ENCODE peak calls at places on chromosomes 12 and 14, in eight cellular contexts. M, P, T, Y, U, S, D and I are unnamed samples.

GRCh38 chr12:57609091-57609780 is 2.0 kb upstream of the ARHGEF25 start:
- DNase-seq in P (no peak), M (no peak), U (no peak), T (no peak), Y (no peak), D (no peak), S (no peak), I (no peak)

GRCh38 chr12:52389313-52390207 is 4.1 kb upstream of the KRT84 start:
- DNase-seq in P (no peak), Y (no peak), D (no peak), M (no peak), U (peak), T (no peak), S (no peak), I (no peak)

GRCh38 chr14:56657604-56658003 is 78.0 kb downstream of the TMEM260 start:
- DNase-seq in S (no peak), P (no peak), U (no peak), M (no peak), Y (no peak), D (no peak), T (no peak), I (no peak)

GRCh38 chr14:25113394-25113793 is 63.4 kb upstream of the STXBP6 start:
- DNase-seq in D (no peak), M (no peak), U (no peak), P (no peak), S (no peak), T (no peak), Y (no peak), I (no peak)

GRCh38 chr12:113190761-113191160 is 5.2 kb downstream of the RITA1 start:
- DNase-seq in T (no peak), D (no peak), M (no peak), S (no peak), Y (no peak), P (peak), U (peak), I (no peak)

GRCh38 chr12:33248364-33248763 is 191.3 kb downstream of the SYT10 start:
- DNase-seq in U (no peak), M (no peak), T (no peak), S (no peak), Y (no peak), P (no peak), D (no peak), I (no peak)

GRCh38 chr12:132424811-132425210 is 65.1 kb upstream of the FBRSL1 start:
- DNase-seq in T (no peak), U (no peak), S (no peak), M (no peak), D (no peak), Y (no peak), P (no peak), I (no peak)

GRCh38 chr12:70892593-70892992 is 27.9 kb downstream of the PTPRR start:
- DNase-seq in U (no peak), M (no peak), Y (no peak), D (no peak), S (no peak), P (no peak), T (no peak), I (no peak)

GRCh38 chr12:126248871-126249403 is 1183.7 kb downstream of the AACS start:
- DNase-seq in U (no peak), Y (no peak), S (no peak), M (no peak), T (no peak), D (no peak), P (no peak), I (no peak)

GRCh38 chr14:101110729-101111619 is 207.5 kb upstream of the RTL1 start:
- DNase-seq in T (no peak), D (peak), Y (no peak), P (no peak), S (no peak), M (peak), U (no peak), I (no peak)

GRCh38 chr12:21456291-21456780 is 18.9 kb downstream of the PYROXD1 start:
- DNase-seq in Y (no peak), U (no peak), T (no peak), P (no peak), M (no peak), S (peak), D (no peak), I (no peak)

GRCh38 chr14:30990766-30991165 is 34.7 kb upstream of the AP4S1 start:
- DNase-seq in Y (no peak), S (no peak), M (no peak), T (no peak), P (no peak), D (no peak), U (peak), I (no peak)

GRCh38 chr12:109881752-109882151 is 1.4 kb upstream of the GLTP start:
- DNase-seq in U (no peak), Y (no peak), D (no peak), M (no peak), S (no peak), T (no peak), P (no peak), I (no peak)

GRCh38 chr12:49748306-49748705 is 6.9 kb downstream of the TMBIM6 start:
- DNase-seq in Y (no peak), P (no peak), U (peak), S (no peak), D (no peak), T (no peak), M (no peak), I (no peak)

GRCh38 chr12:75877588-75878381 is 153.8 kb downstream of the PHLDA1 start:
- DNase-seq in D (no peak), S (no peak), P (no peak), T (no peak), Y (no peak), U (no peak), M (no peak), I (no peak)

GRCh38 chr14:31950760-31951637 is 126.1 kb upstream of the ARHGAP5 start:
- DNase-seq in T (no peak), P (no peak), Y (no peak), U (peak), D (no peak), M (no peak), S (no peak), I (no peak)

GRCh38 chr12:30953946-30954766 is 27.6 kb downstream of the TSPAN11 start:
- DNase-seq in T (no peak), P (no peak), Y (no peak), S (no peak), U (no peak), D (no peak), M (no peak), I (no peak)

GRCh38 chr12:102690267-102690666 is 209.9 kb upstream of the IGF1 start:
- DNase-seq in T (no peak), D (no peak), U (no peak), P (no peak), Y (no peak), S (no peak), M (no peak), I (no peak)

GRCh38 chr12:124842073-124842749 is 21.5 kb downstream of the SCARB1 start:
- DNase-seq in S (no peak), Y (no peak), D (no peak), T (no peak), M (no peak), U (no peak), P (no peak), I (no peak)

GRCh38 chr12:96985515-96986362 is 78.7 kb downstream of the NEDD1 start:
- DNase-seq in Y (no peak), P (no peak), U (no peak), S (peak), D (peak), M (no peak), T (peak), I (no peak)

GRCh38 chr14:100289916-100290606 is 16.2 kb downstream of the SLC25A29 start:
- DNase-seq in D (peak), Y (no peak), U (no peak), S (no peak), M (peak), T (no peak), P (no peak), I (no peak)

GRCh38 chr14:72574687-72575086 is 319.2 kb downstream of the DPF3 start:
- DNase-seq in T (no peak), M (no peak), P (no peak), S (no peak), U (no peak), D (no peak), Y (no peak), I (no peak)

GRCh38 chr12:53201639-53202038 is 5.4 kb downstream of the ITGB7 start:
- DNase-seq in T (no peak), U (no peak), D (no peak), Y (no peak), P (no peak), M (no peak), S (no peak), I (no peak)

GRCh38 chr14:23052182-23052623 is 5.1 kb downstream of the CDH24 start:
- DNase-seq in P (no peak), U (no peak), T (no peak), M (no peak), S (no peak), D (no peak), Y (no peak), I (no peak)

GRCh38 chr12:12992418-12993175 is 7.5 kb downstream of the HEBP1 start:
- DNase-seq in T (peak), U (peak), S (no peak), Y (peak), D (no peak), M (no peak), P (peak), I (peak)

GRCh38 chr12:88577537-88577936 is 2.7 kb downstream of the KITLG start:
- DNase-seq in U (peak), M (no peak), Y (no peak), T (no peak), D (no peak), S (no peak), P (no peak), I (no peak)

GRCh38 chr12:115752913-115753726 is 524.4 kb downstream of the MED13L start:
- DNase-seq in U (peak), Y (peak), T (no peak), P (peak), M (no peak), D (no peak), S (no peak), I (peak)

GRCh38 chr14:28966416-28967233 is 200.0 kb downstream of the FOXG1 start:
- DNase-seq in P (no peak), T (no peak), U (no peak), M (no peak), D (no peak), S (no peak), Y (no peak), I (no peak)

GRCh38 chr12:56198836-56199235 is 9.6 kb upstream of the SMARCC2 start:
- DNase-seq in D (no peak), P (no peak), S (no peak), Y (no peak), M (no peak), T (no peak), U (peak), I (no peak)

GRCh38 chr12:40263616-40264409 is 39.0 kb downstream of the LRRK2 start:
- DNase-seq in Y (no peak), D (no peak), U (no peak), M (no peak), T (no peak), S (no peak), P (no peak), I (no peak)

GRCh38 chr14:51093371-51094281 is 1.3 kb downstream of the TRIM9 start:
- DNase-seq in Y (no peak), S (peak), P (no peak), D (peak), U (no peak), T (no peak), M (peak), I (no peak)

GRCh38 chr12:5803532-5803931 is 141.5 kb downstream of the ANO2 start:
- DNase-seq in T (no peak), D (no peak), M (no peak), Y (no peak), U (no peak), S (no peak), P (no peak), I (no peak)

GRCh38 chr12:68263366-68263765 is 10.0 kb upstream of the IL22 start:
- DNase-seq in D (no peak), M (no peak), U (peak), P (peak), Y (no peak), T (no peak), S (no peak), I (no peak)
- H3K4me3 ChIP-seq in D (no peak), M (no peak), U (no peak), P (no peak), Y (no peak), T (no peak), S (no peak), I (no peak)

GRCh38 chr12:25495336-25496097 is 57.6 kb downstream of the LMNTD1 start:
- DNase-seq in U (peak), T (no peak), M (no peak), D (no peak), P (peak), Y (peak), S (no peak), I (peak)
- H3K4me3 ChIP-seq in U (no peak), T (no peak), M (no peak), D (no peak), P (no peak), Y (no peak), S (no peak), I (no peak)

GRCh38 chr14:104865069-104865630 is at the start of gene CEP170B:
- DNase-seq in D (no peak), S (peak), M (peak), Y (no peak), P (no peak), U (peak), T (peak), I (no peak)

GRCh38 chr14:104868060-104868740 is 3.1 kb downstream of the CEP170B start:
- DNase-seq in S (no peak), M (peak), Y (no peak), D (no peak), U (no peak), P (no peak), T (peak), I (no peak)

GRCh38 chr14:104867371-104868059 is 2.4 kb downstream of the CEP170B start:
- DNase-seq in P (no peak), D (no peak), M (peak), Y (no peak), S (no peak), U (no peak), T (no peak), I (no peak)

GRCh38 chr14:104865631-104866441 is 768 bp downstream of the CEP170B start:
- DNase-seq in D (peak), Y (peak), U (peak), M (peak), T (peak), P (peak), S (no peak), I (peak)

GRCh38 chr14:104866451-104867370 is 1.6 kb downstream of the CEP170B start:
- DNase-seq in Y (no peak), P (no peak), U (no peak), D (no peak), S (no peak), T (peak), M (peak), I (no peak)
- H3K4me3 ChIP-seq in Y (peak), P (peak), U (peak), D (peak), S (no peak), T (peak), M (peak), I (peak)

GRCh38 chr12:47739297-47739696 is 14.0 kb upstream of the ENDOU start:
- DNase-seq in S (no peak), T (no peak), P (no peak), M (no peak), D (no peak), Y (no peak), U (no peak), I (no peak)

GRCh38 chr12:47737936-47738335 is 12.6 kb upstream of the ENDOU start:
- DNase-seq in T (no peak), U (no peak), Y (no peak), M (no peak), D (no peak), P (no peak), S (no peak), I (no peak)

GRCh38 chr12:47741340-47741703 is 16.0 kb upstream of the ENDOU start:
- DNase-seq in D (peak), S (peak), T (peak), P (no peak), M (peak), U (peak), Y (no peak), I (no peak)

GRCh38 chr12:47740536-47741339 is 15.4 kb upstream of the ENDOU start:
- DNase-seq in P (no peak), M (no peak), T (no peak), D (no peak), Y (no peak), U (no peak), S (no peak), I (no peak)

DNA sequence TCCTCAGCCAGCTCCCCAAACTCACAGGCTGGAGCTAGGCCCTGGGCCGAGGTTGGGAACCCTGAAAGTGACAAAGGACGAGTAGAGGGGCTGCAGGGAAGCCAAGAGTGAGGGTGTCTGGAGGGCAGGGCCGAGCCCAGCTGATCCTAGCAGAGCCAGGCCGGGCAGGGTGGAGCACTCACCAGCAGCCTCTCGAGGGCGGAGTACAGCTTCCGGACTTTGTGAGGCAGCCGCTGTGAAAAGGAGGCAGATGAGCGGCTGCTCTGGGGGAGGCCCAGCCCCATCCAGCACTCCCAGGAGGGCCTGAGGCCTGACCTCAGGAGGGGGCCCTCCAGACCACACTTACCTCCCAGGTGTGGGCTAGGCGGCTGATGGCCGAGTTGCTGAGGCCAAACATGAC is 14.7 kb upstream of the ENDOU start:
- DNase-seq in D (no peak), Y (no peak), P (no peak), S (no peak), T (no peak), M (no peak), U (no peak), I (no peak)
- H3K4me3 ChIP-seq in D (no peak), Y (no peak), P (no peak), S (no peak), T (no peak), M (no peak), U (no peak), I (no peak)

GRCh38 chr12:83477289-83477688 is 790.6 kb downstream of the TMTC2 start:
- DNase-seq in M (no peak), P (no peak), Y (no peak), U (no peak), S (no peak), D (no peak), T (no peak), I (no peak)

GRCh38 chr12:83474369-83474768 is 787.7 kb downstream of the TMTC2 start:
- DNase-seq in T (no peak), Y (no peak), S (no peak), D (no peak), P (no peak), M (no peak), U (no peak), I (no peak)

GRCh38 chr12:83476695-83477094 is 790.0 kb downstream of the TMTC2 start:
- DNase-seq in Y (no peak), S (no peak), U (no peak), M (no peak), T (no peak), P (no peak), D (no peak), I (no peak)

GRCh38 chr12:83477706-83478105 is 791.0 kb downstream of the TMTC2 start:
- DNase-seq in T (no peak), D (no peak), M (no peak), Y (no peak), U (no peak), S (no peak), P (no peak), I (no peak)

GRCh38 chr12:83476006-83476405 is 789.3 kb downstream of the TMTC2 start:
- DNase-seq in M (no peak), T (no peak), U (no peak), P (no peak), S (no peak), D (no peak), Y (no peak), I (no peak)
- H3K4me3 ChIP-seq in M (no peak), T (no peak), U (no peak), P (no peak), S (no peak), D (no peak), Y (no peak), I (no peak)